ENCODE peak calls at places on chromosome 14, in six cellular contexts. T, U, E, R, V and O are unnamed samples.

GRCh38 chr14:103718572-103718971 is 3.0 kb downstream of the ZFYVE21 start:
- DNase-seq in T (no peak), U (no peak), E (no peak), R (no peak), V (peak; percentile 56), O (peak; percentile 45)

GRCh38 chr14:37142835-37143499 is 29.4 kb downstream of the SLC25A21 start:
- DNase-seq in T (no peak), U (no peak), E (no peak), R (peak; percentile 86), V (peak; percentile 51), O (no peak)

GRCh38 chr14:89399594-89400068 is 17.4 kb downstream of the FOXN3 start:
- DNase-seq in T (no peak), U (peak; percentile 53), E (peak; percentile 18), R (peak; percentile 92), V (peak; percentile 69), O (peak; percentile 22)

GRCh38 chr14:100129161-100129589 is 30.3 kb downstream of the DEGS2 start:
- DNase-seq in T (no peak), U (no peak), E (no peak), R (no peak), V (no peak), O (no peak)

GRCh38 chr14:95261616-95262510 is 57.8 kb downstream of the CLMN start:
- DNase-seq in T (no peak), U (no peak), E (no peak), R (no peak), V (no peak), O (no peak)

GRCh38 chr14:89370781-89371180 is 46.3 kb downstream of the FOXN3 start:
- DNase-seq in T (no peak), U (no peak), E (no peak), R (no peak), V (no peak), O (no peak)

GRCh38 chr14:36654185-36655053 is 7.2 kb upstream of the PAX9 start:
- DNase-seq in T (no peak), U (no peak), E (no peak), R (no peak), V (no peak), O (no peak)

GRCh38 chr14:68814376-68815287 is 21.8 kb upstream of the ZFP36L1 start:
- DNase-seq in T (peak; percentile 83), U (peak; percentile 66), E (peak; percentile 48), R (no peak), V (no peak), O (no peak)

GRCh38 chr14:103641181-103641580 is 12.2 kb downstream of the KLC1 start:
- DNase-seq in T (no peak), U (no peak), E (no peak), R (peak; percentile 69), V (peak; percentile 16), O (no peak)

GRCh38 chr14:58919262-58919661 is 269.2 kb upstream of the DAAM1 start:
- DNase-seq in T (no peak), U (no peak), E (no peak), R (no peak), V (no peak), O (no peak)

GRCh38 chr14:21090194-21090939 is 8.1 kb downstream of the ZNF219 start:
- DNase-seq in T (peak; percentile 51), U (peak; percentile 78), E (no peak), R (no peak), V (no peak), O (peak; percentile 53)

GRCh38 chr14:101559250-101559623 is 2.1 kb upstream of the DIO3 start:
- DNase-seq in T (no peak), U (no peak), E (no peak), R (no peak), V (no peak), O (no peak)

GRCh38 chr14:67749341-67750110 is 47.8 kb downstream of the RDH12 start:
- DNase-seq in T (no peak), U (peak; percentile 76), E (no peak), R (no peak), V (peak; percentile 15), O (no peak)

GRCh38 chr14:58428011-58428807 is 690 bp downstream of the KIAA0586 start:
- DNase-seq in T (no peak), U (no peak), E (peak; percentile 11), R (peak; percentile 45), V (peak; percentile 32), O (no peak)

DNA sequence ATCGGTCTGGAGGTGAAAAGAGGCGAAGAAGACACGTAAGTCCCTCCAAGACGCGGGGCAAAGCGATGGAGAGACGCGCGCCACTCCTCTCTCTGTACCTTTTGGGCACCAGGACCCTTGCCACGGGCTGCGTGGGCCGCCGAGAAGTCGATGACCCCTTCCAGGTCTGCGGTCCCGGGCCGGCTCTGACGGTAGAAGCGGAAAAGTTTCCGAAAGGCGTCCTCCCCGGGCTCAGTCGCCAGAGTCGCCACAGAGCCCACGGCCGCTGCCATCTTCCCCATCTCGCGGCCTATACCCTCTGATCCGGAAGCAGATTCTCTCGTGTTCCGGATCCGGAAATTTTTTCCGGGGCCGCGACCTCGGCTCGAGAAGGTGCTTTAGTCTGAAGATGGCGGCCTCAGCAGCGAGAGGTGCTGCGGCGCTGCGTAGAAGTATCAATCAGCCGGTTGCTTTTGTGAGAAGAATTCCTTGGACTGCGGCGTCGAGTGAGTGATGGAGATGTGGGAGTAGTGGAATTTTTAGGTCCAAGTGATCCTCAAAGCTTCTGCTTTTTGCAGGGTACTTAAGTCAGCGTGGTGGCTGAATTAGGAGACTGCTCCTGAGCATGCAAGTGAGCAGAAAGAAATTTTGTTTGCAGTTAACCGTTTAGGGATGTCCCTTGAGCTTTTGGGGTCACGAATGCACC is at the start of the genes ALKBH1 and SLIRP:
- DNase-seq in T (peak; percentile 84), U (peak; percentile 82), E (peak; percentile 78), R (peak; percentile 74), V (peak; percentile 28), O (peak; percentile 49)
- TF ChIP-seq CTCF in T (no peak), U (no peak), E (no peak), R (peak; percentile 9), V (no peak), O (no peak)

GRCh38 chr14:66070542-66071319 is 415.4 kb upstream of the CCDC196 start:
- DNase-seq in T (peak; percentile 67), U (peak; percentile 80), E (peak; percentile 84), R (peak; percentile 3), V (no peak), O (peak; percentile 79)
- TF ChIP-seq CTCF in T (peak; percentile 94), U (peak; percentile 82), E (peak; percentile 87), R (peak; percentile 90), V (peak; percentile 89), O (peak; percentile 82)

GRCh38 chr14:93132472-93133065 is 16.8 kb upstream of the ITPK1 start:
- DNase-seq in T (no peak), U (peak; percentile 51), E (peak; percentile 40), R (peak; percentile 54), V (no peak), O (no peak)
- TF ChIP-seq CTCF in T (peak; percentile 38), U (peak; percentile 51), E (peak; percentile 54), R (peak; percentile 79), V (peak; percentile 61), O (no peak)

GRCh38 chr14:106564058-106564643 is 1037.8 kb downstream of the TMEM121 start:
- DNase-seq in T (peak; percentile 56), U (peak; percentile 54), E (no peak), R (no peak), V (no peak), O (no peak)
- TF ChIP-seq CTCF in T (peak; percentile 74), U (peak; percentile 81), E (no peak), R (no peak), V (no peak), O (no peak)

DNA sequence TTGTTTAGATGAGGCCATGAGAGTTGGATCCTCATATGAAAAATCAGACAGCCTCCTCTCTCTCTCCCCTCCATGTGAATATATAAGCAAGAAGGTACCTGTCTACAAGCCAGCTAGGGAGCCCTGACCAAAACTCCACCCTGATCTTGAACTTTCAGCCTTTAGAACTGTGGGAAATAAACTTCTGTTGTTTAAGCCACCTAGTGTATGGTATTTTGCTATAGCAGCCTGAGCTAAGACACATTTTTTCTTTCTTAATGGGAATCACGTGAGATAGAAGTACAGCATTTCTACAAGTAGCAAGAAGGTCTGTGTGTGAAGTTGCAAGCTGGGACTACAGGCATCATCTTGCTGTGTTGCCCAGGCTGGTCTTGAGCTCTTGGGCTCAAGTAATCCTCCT is 16.3 kb upstream of the ABHD12B start:
- DNase-seq in T (no peak), U (no peak), E (no peak), R (no peak), V (no peak), O (no peak)
- TF ChIP-seq CTCF in T (no peak), U (no peak), E (no peak), R (peak; percentile 17), V (no peak), O (no peak)

GRCh38 chr14:85856430-85856829 is 326.5 kb downstream of the FLRT2 start:
- DNase-seq in T (no peak), U (no peak), E (no peak), R (no peak), V (no peak), O (no peak)
- TF ChIP-seq CTCF in T (peak; percentile 9), U (no peak), E (no peak), R (no peak), V (no peak), O (no peak)

DNA sequence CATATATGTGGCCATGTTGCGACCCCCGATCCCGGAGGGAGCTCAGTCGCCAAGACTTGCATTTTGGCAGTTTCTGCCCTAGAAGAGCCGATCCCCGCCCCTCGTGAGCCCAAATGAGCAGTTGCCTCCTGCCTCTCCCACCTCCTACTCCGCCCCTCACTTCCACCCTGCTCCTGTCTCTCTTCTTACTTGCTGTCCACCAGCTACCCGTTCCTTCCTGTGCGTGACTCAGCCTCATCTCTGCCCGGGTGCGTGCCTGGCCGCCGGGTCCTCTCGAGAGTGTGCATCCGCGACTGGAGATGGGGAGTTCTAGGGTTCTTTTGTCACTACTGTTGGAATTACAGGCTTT is 585 bp downstream of the GPATCH2L start:
- DNase-seq in T (peak; percentile 58), U (peak; percentile 27), E (peak; percentile 29), R (peak; percentile 91), V (peak; percentile 52), O (peak; percentile 68)
- TF ChIP-seq CTCF in T (no peak), U (no peak), E (no peak), R (no peak), V (no peak), O (no peak)

DNA sequence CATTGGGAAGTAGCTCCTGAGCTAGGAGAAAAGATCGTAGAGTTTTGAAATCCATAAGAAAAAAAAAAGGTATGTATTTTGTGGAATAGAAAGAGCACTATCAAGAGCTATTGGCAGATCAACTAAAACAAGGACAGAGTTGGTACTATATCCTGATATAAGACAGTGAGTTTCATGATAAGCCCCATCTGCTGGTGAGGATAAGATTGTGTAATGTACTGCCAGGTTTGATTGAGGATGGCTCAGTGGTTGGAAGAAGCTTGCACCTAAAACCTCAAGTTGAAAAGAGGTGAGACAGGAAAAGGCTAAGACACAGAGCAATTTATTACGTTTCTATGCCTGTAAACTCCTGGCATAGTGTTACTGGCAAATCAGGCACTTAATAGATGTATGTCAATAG is 525.6 kb downstream of the FLRT2 start:
- DNase-seq in T (no peak), U (peak; percentile 14), E (no peak), R (no peak), V (no peak), O (no peak)
- TF ChIP-seq CTCF in T (no peak), U (peak; percentile 42), E (peak; percentile 36), R (peak; percentile 38), V (no peak), O (no peak)